ENCODE peak calls at places on chromosomes 7 and 10, in five cellular contexts. O is body of pancreas; D is upper lobe of left lung; R is right lobe of liver; N is CD8-positive, alpha-beta T cell. V is an unnamed sample. For H3K4me1, the result is how much of the 10 kb centered on the place peaks cover.

GRCh38 chr7:136687693-136688322 is 180.6 kb upstream of the CHRM2 start:
- DNase-seq in R (no peak), O (no peak), D (no peak), N (no peak), V (no peak)

GRCh38 chr10:120208488-120208887 is 248.5 kb upstream of the PLPP4 start:
- DNase-seq in N (no peak), R (no peak), O (no peak), D (no peak), V (no peak)

GRCh38 chr10:59870152-59870551 is 36.2 kb downstream of the CCDC6 start:
- DNase-seq in R (no peak), D (no peak), O (no peak), N (no peak), V (no peak)

GRCh38 chr7:13111230-13111629 is 423.8 kb downstream of the ARL4A start:
- DNase-seq in R (no peak), N (no peak), D (no peak), O (no peak), V (no peak)

GRCh38 chr10:83045731-83046130 is 1093.6 kb upstream of the GHITM start:
- DNase-seq in D (no peak), N (no peak), O (no peak), R (no peak), V (no peak)

GRCh38 chr10:122419890-122420623 is 34.4 kb upstream of the ARMS2 start:
- DNase-seq in O (no peak), N (no peak), D (no peak), R (no peak), V (no peak)

GRCh38 chr7:130947792-130948580 is 214.0 kb upstream of the KLF14 start:
- DNase-seq in O (no peak), D (no peak), N (no peak), R (no peak), V (no peak)

GRCh38 chr10:70652761-70653657 is 19.3 kb upstream of the ADAMTS14 start:
- DNase-seq in N (no peak), O (peak), R (no peak), D (peak), V (peak)

GRCh38 chr10:59560990-59561389 is 148.7 kb downstream of the SLC16A9 start:
- DNase-seq in O (no peak), D (no peak), N (no peak), R (no peak), V (no peak)

GRCh38 chr7:41629711-41630111 is 73.2 kb downstream of the INHBA start:
- DNase-seq in D (no peak), N (no peak), O (no peak), R (no peak), V (no peak)

GRCh38 chr10:97291357-97292096 is 910 bp downstream of the ARHGAP19 start:
- DNase-seq in N (no peak), O (no peak), D (no peak), R (no peak), V (no peak)

GRCh38 chr7:17856251-17856650 is 84.0 kb downstream of the SNX13 start:
- DNase-seq in D (no peak), N (no peak), R (no peak), O (no peak), V (no peak)

GRCh38 chr7:54960517-54960916 is 58.3 kb upstream of the EGFR start:
- DNase-seq in D (no peak), N (no peak), R (no peak), O (no peak), V (no peak)

GRCh38 chr7:106279425-106280182 is 5.2 kb downstream of the NAMPT start:
- DNase-seq in R (no peak), O (no peak), N (no peak), D (no peak), V (no peak)

GRCh38 chr10:129105266-129105665 is 361.8 kb upstream of the MGMT start:
- DNase-seq in D (no peak), N (no peak), O (no peak), R (no peak), V (no peak)

GRCh38 chr7:99459087-99459486 is 6.9 kb downstream of the ATP5MF start:
- DNase-seq in D (no peak), N (no peak), O (no peak), R (no peak), V (no peak)

GRCh38 chr10:115001506-115002381 is 63.7 kb downstream of the TRUB1 start:
- DNase-seq in N (no peak), O (peak), D (no peak), R (peak), V (peak)

GRCh38 chr7:50687096-50687495 is 95.6 kb downstream of the GRB10 start:
- DNase-seq in R (no peak), N (no peak), D (no peak), O (no peak), V (no peak)

GRCh38 chr7:1620835-1621234 is 49.2 kb upstream of the ELFN1 start:
- DNase-seq in D (no peak), O (no peak), R (no peak), N (no peak), V (no peak)

GRCh38 chr10:70359017-70359550 is 23.3 kb downstream of the LRRC20 start:
- DNase-seq in R (no peak), D (peak), N (no peak), O (no peak), V (no peak)

GRCh38 chr7:123871998-123872867 is 27.3 kb downstream of the HYAL4 start:
- DNase-seq in D (peak), R (peak), O (peak), N (no peak), V (no peak)

GRCh38 chr10:119396709-119397071 is 145.8 kb downstream of the RGS10 start:
- DNase-seq in O (no peak), R (no peak), N (no peak), D (no peak), V (no peak)

GRCh38 chr10:58765905-58766304 is 253.2 kb downstream of the BICC1 start:
- DNase-seq in R (no peak), N (no peak), D (no peak), O (no peak), V (no peak)

GRCh38 chr7:325811-326210 is 35.8 kb downstream of the FOXL3 start:
- DNase-seq in O (no peak), D (no peak), R (no peak), N (no peak), V (no peak)

GRCh38 chr7:136887317-136887716 is 18.9 kb downstream of the CHRM2 start:
- DNase-seq in O (no peak), R (no peak), N (no peak), D (no peak), V (no peak)

GRCh38 chr7:68434857-68435256 is 1163.4 kb upstream of the AUTS2 start:
- DNase-seq in D (no peak), N (no peak), O (no peak), R (no peak), V (no peak)

GRCh38 chr7:116528008-116528789 is 3.4 kb downstream of the CAV1 start:
- DNase-seq in O (peak), D (peak), R (no peak), N (no peak), V (peak)

GRCh38 chr7:30347226-30348082 is 63.1 kb downstream of the ZNRF2 start:
- DNase-seq in D (no peak), O (no peak), R (no peak), N (no peak), V (no peak)

GRCh38 chr10:112637901-112638300 is 190.9 kb downstream of the VTI1A start:
- DNase-seq in D (no peak), N (no peak), R (no peak), O (no peak), V (no peak)

GRCh38 chr10:103853428-103854264 is 1.7 kb downstream of the SH3PXD2A start:
- DNase-seq in O (no peak), R (no peak), N (no peak), D (no peak), V (no peak)
- H3K4me1 ChIP-seq in O (half or more), R (under half), N (under half), D (half or more), V (half or more)

DNA sequence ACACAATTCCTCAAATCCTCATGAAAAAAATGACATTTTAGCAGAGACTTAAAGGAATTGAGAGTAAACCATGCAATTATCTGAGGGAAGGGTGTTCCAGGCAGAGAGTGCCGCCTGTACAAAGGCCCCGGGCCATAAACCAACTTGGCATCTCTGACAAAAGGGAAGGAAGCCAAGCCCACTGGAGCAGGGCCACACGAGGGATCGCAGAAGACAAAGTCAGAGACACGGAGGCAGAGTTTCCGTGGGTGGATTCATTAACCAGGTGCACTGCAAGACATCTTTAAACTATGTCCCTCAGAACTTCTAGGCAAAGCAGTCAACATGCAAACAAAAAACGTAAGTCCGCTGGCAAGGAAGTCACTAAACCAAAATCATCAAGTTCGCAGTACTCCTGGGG is 92.0 kb downstream of the SFMBT2 start:
- DNase-seq in N (no peak), O (no peak), R (no peak), D (no peak), V (no peak)
- H3K27ac ChIP-seq in N (no peak), O (no peak), R (no peak), D (no peak), V (no peak)

GRCh38 chr10:88065384-88066049 is 202.1 kb downstream of the PTEN start:
- DNase-seq in O (no peak), R (no peak), N (no peak), D (no peak), V (no peak)
- H3K4me1 ChIP-seq in O (under half), R (under half), N (half or more), D (under half), V (under half)

DNA sequence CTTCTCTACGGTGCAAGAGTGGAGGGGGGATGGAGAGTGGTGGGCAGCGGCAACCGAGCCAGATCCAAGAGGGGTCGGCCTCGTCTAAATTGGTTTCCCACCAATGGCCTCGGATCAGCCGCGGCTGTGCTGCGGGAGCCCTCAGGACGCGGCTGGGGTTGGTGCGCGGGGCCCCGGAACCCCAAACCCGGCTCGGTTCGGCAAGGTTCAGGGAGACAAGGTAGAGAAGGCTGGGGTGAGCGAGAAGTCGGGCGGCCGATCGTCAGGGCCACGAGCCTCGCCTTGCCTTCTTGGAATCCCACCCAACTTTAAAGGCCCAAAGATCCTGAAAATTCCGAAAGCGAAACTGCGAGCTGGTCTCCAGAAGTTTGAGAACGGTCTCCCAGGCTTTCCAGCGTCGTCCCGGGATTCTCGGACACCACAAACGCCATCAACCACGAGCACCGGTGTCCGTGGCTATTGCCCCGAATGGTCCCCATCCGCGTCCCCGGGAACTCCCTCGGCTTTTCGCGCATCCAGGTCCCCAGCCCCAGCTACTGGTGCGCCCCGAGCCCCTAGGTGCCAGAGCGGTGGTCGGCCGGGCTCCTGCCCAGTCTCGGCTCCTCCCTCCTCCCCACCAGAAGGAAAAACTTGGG is 3.3 kb downstream of the SFMBT2 start:
- DNase-seq in R (no peak), D (no peak), N (no peak), O (no peak), V (no peak)
- H3K27ac ChIP-seq in R (peak), D (peak), N (peak), O (peak), V (peak)

GRCh38 chr7:114923403-114923713 is 1.5 kb downstream of the MDFIC start:
- DNase-seq in D (no peak), R (no peak), N (no peak), O (no peak), V (no peak)
- H3K4me1 ChIP-seq in D (under half), R (under half), N (under half), O (under half), V (under half)

GRCh38 chr7:153405704-153406485 is 646.3 kb upstream of the DPP6 start:
- DNase-seq in D (no peak), O (no peak), R (no peak), N (no peak), V (no peak)

GRCh38 chr7:153408360-153409335 is 643.5 kb upstream of the DPP6 start:
- DNase-seq in N (no peak), R (no peak), O (no peak), D (no peak), V (no peak)

GRCh38 chr7:153406486-153406872 is 645.7 kb upstream of the DPP6 start:
- DNase-seq in O (no peak), R (no peak), N (no peak), D (no peak), V (no peak)

GRCh38 chr7:153404781-153405279 is 645.3 kb downstream of the ACTR3B start:
- DNase-seq in N (no peak), O (no peak), R (no peak), D (no peak), V (no peak)

GRCh38 chr7:153407291-153408046 is 644.7 kb upstream of the DPP6 start:
- DNase-seq in O (no peak), R (no peak), N (no peak), D (no peak), V (no peak)
- H3K27ac ChIP-seq in O (no peak), R (no peak), N (no peak), D (no peak), V (no peak)

GRCh38 chr7:25727876-25728275 is 424.1 kb upstream of the NFE2L3 start:
- DNase-seq in O (no peak), R (no peak), D (no peak), N (no peak), V (no peak)
- H3K4me1 ChIP-seq in O (under half), R (under half), D (under half), N (under half), V (under half)

GRCh38 chr10:17215782-17216122 is 12.3 kb upstream of the VIM start:
- DNase-seq in N (no peak), D (no peak), R (no peak), O (no peak), V (no peak)

GRCh38 chr10:17214991-17215781 is 12.9 kb upstream of the VIM start:
- DNase-seq in R (no peak), D (no peak), O (peak), N (no peak), V (no peak)

GRCh38 chr10:17212802-17213204 is 11.3 kb upstream of the TRDMT1 start:
- DNase-seq in N (no peak), D (no peak), R (no peak), O (no peak), V (no peak)

GRCh38 chr10:17213646-17214349 is 12.3 kb upstream of the TRDMT1 start:
- DNase-seq in N (no peak), R (no peak), D (no peak), O (no peak), V (no peak)

GRCh38 chr10:17214486-17214885 is 13.0 kb upstream of the TRDMT1 start:
- DNase-seq in D (no peak), R (no peak), N (no peak), O (no peak), V (no peak)
- H3K27ac ChIP-seq in D (peak), R (no peak), N (no peak), O (peak), V (peak)

GRCh38 chr10:104351067-104351681 is 2.5 kb upstream of the CFAP58 start:
- DNase-seq in N (no peak), O (no peak), D (no peak), R (no peak), V (no peak)

GRCh38 chr10:104351919-104352318 is 1.7 kb upstream of the CFAP58 start:
- DNase-seq in D (no peak), O (no peak), R (no peak), N (no peak), V (no peak)

GRCh38 chr10:104348601-104349000 is 5.0 kb upstream of the CFAP58 start:
- DNase-seq in O (no peak), R (no peak), D (no peak), N (no peak), V (no peak)

GRCh38 chr10:104349623-104350142 is 4.0 kb upstream of the CFAP58 start:
- DNase-seq in O (peak), R (no peak), N (no peak), D (peak), V (no peak)

GRCh38 chr10:104350146-104350635 is 3.4 kb upstream of the CFAP58 start:
- DNase-seq in D (no peak), R (no peak), N (no peak), O (peak), V (no peak)
- H3K4me1 ChIP-seq in D (under half), R (under half), N (under half), O (under half), V (under half)

GRCh38 chr10:90920986-90921643 is at the start of gene ANKRD1:
- DNase-seq in O (peak), D (no peak), N (no peak), R (no peak), V (peak)

GRCh38 chr10:90924552-90924951 is 3.7 kb upstream of the ANKRD1 start:
- DNase-seq in D (no peak), N (no peak), O (no peak), R (no peak), V (no peak)

GRCh38 chr10:90925078-90926029 is 4.5 kb upstream of the ANKRD1 start:
- DNase-seq in O (no peak), N (no peak), D (no peak), R (no peak), V (no peak)

GRCh38 chr10:90921906-90922305 is 1.0 kb upstream of the ANKRD1 start:
- DNase-seq in D (no peak), R (no peak), O (no peak), N (no peak), V (no peak)

GRCh38 chr10:90923111-90923731 is 2.3 kb upstream of the ANKRD1 start:
- DNase-seq in D (no peak), N (no peak), O (no peak), R (no peak), V (no peak)
- H3K27ac ChIP-seq in D (no peak), N (no peak), O (no peak), R (no peak), V (peak)

V was measured in right atrium auricular region.